ENCODE peak calls at places on chromosomes 5 and 9, in nine cellular contexts. One of them, this sample, is unnamed.

GRCh38 chr5:96483878-96484277 is 50.8 kb upstream of the PCSK1 start:
- DNase-seq in astrocyte of the spinal cord: peak
- DNase-seq in nephron progenitor cell: peak
- DNase-seq in epithelial cell of esophagus: peak
- DNase-seq in NCI-H187: no peak
- DNase-seq in tibial artery: no peak
- DNase-seq in M059J: peak
- DNase-seq in HT-29: peak
- DNase-seq in memory B cell: no peak
- DNase-seq in this sample: peak

GRCh38 chr5:80117446-80117845 is 82.3 kb downstream of the THBS4 start:
- DNase-seq in M059J: peak
- DNase-seq in tibial artery: no peak
- DNase-seq in NCI-H187: no peak
- DNase-seq in nephron progenitor cell: no peak
- DNase-seq in astrocyte of the spinal cord: no peak
- DNase-seq in memory B cell: no peak
- DNase-seq in HT-29: no peak
- DNase-seq in epithelial cell of esophagus: no peak
- DNase-seq in this sample: no peak

GRCh38 chr9:129209580-129209979 is 31.5 kb upstream of the IER5L start:
- DNase-seq in astrocyte of the spinal cord: no peak
- DNase-seq in HT-29: no peak
- DNase-seq in nephron progenitor cell: no peak
- DNase-seq in tibial artery: no peak
- DNase-seq in epithelial cell of esophagus: peak
- DNase-seq in M059J: no peak
- DNase-seq in NCI-H187: no peak
- DNase-seq in memory B cell: no peak
- DNase-seq in this sample: no peak

GRCh38 chr5:93307557-93307956 is 273.5 kb downstream of the NR2F1-AS1 start:
- DNase-seq in memory B cell: no peak
- DNase-seq in epithelial cell of esophagus: peak
- DNase-seq in HT-29: no peak
- DNase-seq in tibial artery: no peak
- DNase-seq in nephron progenitor cell: no peak
- DNase-seq in astrocyte of the spinal cord: no peak
- DNase-seq in M059J: peak
- DNase-seq in NCI-H187: no peak
- DNase-seq in this sample: no peak

GRCh38 chr9:29199975-29200374 is 1626.7 kb upstream of the C9orf72 start:
- DNase-seq in M059J: no peak
- DNase-seq in nephron progenitor cell: no peak
- DNase-seq in memory B cell: no peak
- DNase-seq in astrocyte of the spinal cord: no peak
- DNase-seq in epithelial cell of esophagus: no peak
- DNase-seq in NCI-H187: no peak
- DNase-seq in HT-29: no peak
- DNase-seq in tibial artery: no peak
- DNase-seq in this sample: no peak

GRCh38 chr9:130192600-130192999 is 20.4 kb downstream of the NCS1 start:
- DNase-seq in HT-29: no peak
- DNase-seq in nephron progenitor cell: no peak
- DNase-seq in NCI-H187: no peak
- DNase-seq in memory B cell: no peak
- DNase-seq in tibial artery: no peak
- DNase-seq in astrocyte of the spinal cord: no peak
- DNase-seq in M059J: no peak
- DNase-seq in epithelial cell of esophagus: no peak
- DNase-seq in this sample: no peak

GRCh38 chr5:97074859-97075489 is 67.4 kb downstream of the LIX1 start:
- DNase-seq in HT-29: peak
- DNase-seq in tibial artery: no peak
- DNase-seq in memory B cell: no peak
- DNase-seq in NCI-H187: no peak
- DNase-seq in nephron progenitor cell: no peak
- DNase-seq in M059J: no peak
- DNase-seq in astrocyte of the spinal cord: no peak
- DNase-seq in epithelial cell of esophagus: no peak
- DNase-seq in this sample: no peak

GRCh38 chr9:37784640-37785483 is at the start of gene EXOSC3:
- DNase-seq in M059J: peak
- DNase-seq in memory B cell: peak
- DNase-seq in tibial artery: peak
- DNase-seq in astrocyte of the spinal cord: peak
- DNase-seq in epithelial cell of esophagus: peak
- DNase-seq in NCI-H187: peak
- DNase-seq in HT-29: peak
- DNase-seq in nephron progenitor cell: peak
- DNase-seq in this sample: peak

GRCh38 chr9:4303002-4303401 is 3.1 kb upstream of the GLIS3 start:
- DNase-seq in nephron progenitor cell: no peak
- DNase-seq in astrocyte of the spinal cord: peak
- DNase-seq in NCI-H187: no peak
- DNase-seq in memory B cell: no peak
- DNase-seq in tibial artery: no peak
- DNase-seq in epithelial cell of esophagus: no peak
- DNase-seq in M059J: peak
- DNase-seq in HT-29: no peak
- DNase-seq in this sample: no peak

GRCh38 chr9:93298498-93299417 is 114.8 kb downstream of the WNK2 start:
- DNase-seq in astrocyte of the spinal cord: no peak
- DNase-seq in nephron progenitor cell: no peak
- DNase-seq in tibial artery: no peak
- DNase-seq in NCI-H187: no peak
- DNase-seq in M059J: no peak
- DNase-seq in epithelial cell of esophagus: no peak
- DNase-seq in memory B cell: no peak
- DNase-seq in HT-29: no peak
- DNase-seq in this sample: no peak

GRCh38 chr9:18393340-18394130 is 80.4 kb upstream of the ADAMTSL1 start:
- DNase-seq in epithelial cell of esophagus: peak
- DNase-seq in nephron progenitor cell: no peak
- DNase-seq in HT-29: peak
- DNase-seq in M059J: peak
- DNase-seq in astrocyte of the spinal cord: peak
- DNase-seq in memory B cell: no peak
- DNase-seq in tibial artery: peak
- DNase-seq in NCI-H187: peak
- DNase-seq in this sample: peak

GRCh38 chr9:137989156-137989555 is 111.6 kb downstream of the CACNA1B start:
- DNase-seq in M059J: no peak
- DNase-seq in epithelial cell of esophagus: no peak
- DNase-seq in memory B cell: no peak
- DNase-seq in HT-29: no peak
- DNase-seq in tibial artery: no peak
- DNase-seq in astrocyte of the spinal cord: no peak
- DNase-seq in NCI-H187: no peak
- DNase-seq in nephron progenitor cell: no peak
- DNase-seq in this sample: no peak

GRCh38 chr5:126492939-126493338 is 69.7 kb downstream of the GRAMD2B start:
- DNase-seq in epithelial cell of esophagus: peak
- DNase-seq in astrocyte of the spinal cord: no peak
- DNase-seq in memory B cell: no peak
- DNase-seq in tibial artery: no peak
- DNase-seq in M059J: no peak
- DNase-seq in HT-29: peak
- DNase-seq in nephron progenitor cell: no peak
- DNase-seq in NCI-H187: no peak
- DNase-seq in this sample: peak

GRCh38 chr5:145874765-145875164 is 2.0 kb upstream of the GRXCR2 start:
- DNase-seq in HT-29: no peak
- DNase-seq in NCI-H187: no peak
- DNase-seq in nephron progenitor cell: no peak
- DNase-seq in M059J: no peak
- DNase-seq in epithelial cell of esophagus: no peak
- DNase-seq in memory B cell: no peak
- DNase-seq in astrocyte of the spinal cord: no peak
- DNase-seq in tibial artery: no peak
- DNase-seq in this sample: no peak

GRCh38 chr5:65205016-65205415 is 276.7 kb downstream of the ADAMTS6 start:
- DNase-seq in nephron progenitor cell: no peak
- DNase-seq in astrocyte of the spinal cord: peak
- DNase-seq in epithelial cell of esophagus: no peak
- DNase-seq in tibial artery: no peak
- DNase-seq in NCI-H187: no peak
- DNase-seq in memory B cell: no peak
- DNase-seq in HT-29: no peak
- DNase-seq in M059J: no peak
- DNase-seq in this sample: no peak

GRCh38 chr9:114348906-114349482 is 19.3 kb downstream of the ORM2 start:
- DNase-seq in HT-29: peak
- DNase-seq in nephron progenitor cell: peak
- DNase-seq in tibial artery: peak
- DNase-seq in epithelial cell of esophagus: peak
- DNase-seq in astrocyte of the spinal cord: peak
- DNase-seq in NCI-H187: no peak
- DNase-seq in memory B cell: peak
- DNase-seq in M059J: peak
- DNase-seq in this sample: peak

GRCh38 chr5:68962632-68963484 is 131.0 kb upstream of the SLC30A5 start:
- DNase-seq in epithelial cell of esophagus: peak
- DNase-seq in HT-29: peak
- DNase-seq in memory B cell: no peak
- DNase-seq in tibial artery: peak
- DNase-seq in M059J: peak
- DNase-seq in nephron progenitor cell: peak
- DNase-seq in NCI-H187: peak
- DNase-seq in astrocyte of the spinal cord: peak
- DNase-seq in this sample: peak

GRCh38 chr9:12204512-12204911 is 488.7 kb upstream of the TYRP1 start:
- DNase-seq in epithelial cell of esophagus: no peak
- DNase-seq in nephron progenitor cell: no peak
- DNase-seq in NCI-H187: no peak
- DNase-seq in M059J: no peak
- DNase-seq in memory B cell: no peak
- DNase-seq in tibial artery: no peak
- DNase-seq in astrocyte of the spinal cord: no peak
- DNase-seq in HT-29: no peak
- DNase-seq in this sample: no peak

GRCh38 chr9:134919316-134919715 is 1.6 kb upstream of the FCN1 start:
- DNase-seq in HT-29: no peak
- DNase-seq in memory B cell: no peak
- DNase-seq in tibial artery: peak
- DNase-seq in astrocyte of the spinal cord: no peak
- DNase-seq in nephron progenitor cell: no peak
- DNase-seq in NCI-H187: no peak
- DNase-seq in epithelial cell of esophagus: no peak
- DNase-seq in M059J: no peak
- DNase-seq in this sample: no peak

GRCh38 chr5:172284275-172284971 is 859 bp upstream of the UBTD2 start:
- DNase-seq in HT-29: no peak
- DNase-seq in astrocyte of the spinal cord: no peak
- DNase-seq in M059J: peak
- DNase-seq in memory B cell: no peak
- DNase-seq in epithelial cell of esophagus: no peak
- DNase-seq in nephron progenitor cell: no peak
- DNase-seq in NCI-H187: no peak
- DNase-seq in tibial artery: peak
- DNase-seq in this sample: no peak

GRCh38 chr5:50667079-50667652 is 729 bp downstream of the PARP8 start:
- DNase-seq in M059J: peak
- DNase-seq in nephron progenitor cell: peak
- DNase-seq in tibial artery: peak
- DNase-seq in epithelial cell of esophagus: peak
- DNase-seq in astrocyte of the spinal cord: peak
- DNase-seq in memory B cell: no peak
- DNase-seq in NCI-H187: no peak
- DNase-seq in HT-29: peak
- DNase-seq in this sample: peak

GRCh38 chr5:141951341-141951781 is 6.6 kb downstream of the PCDH12 start:
- DNase-seq in nephron progenitor cell: peak
- DNase-seq in memory B cell: no peak
- DNase-seq in HT-29: peak
- DNase-seq in epithelial cell of esophagus: no peak
- DNase-seq in tibial artery: no peak
- DNase-seq in M059J: no peak
- DNase-seq in NCI-H187: no peak
- DNase-seq in astrocyte of the spinal cord: no peak
- DNase-seq in this sample: no peak

GRCh38 chr5:180253036-180253824 is 38.7 kb downstream of the MAPK9 start:
- DNase-seq in tibial artery: no peak
- DNase-seq in NCI-H187: no peak
- DNase-seq in astrocyte of the spinal cord: no peak
- DNase-seq in HT-29: no peak
- DNase-seq in nephron progenitor cell: no peak
- DNase-seq in epithelial cell of esophagus: no peak
- DNase-seq in memory B cell: no peak
- DNase-seq in M059J: peak
- DNase-seq in this sample: no peak

GRCh38 chr9:27157086-27157485 is 48.1 kb downstream of the TEK start:
- DNase-seq in tibial artery: no peak
- DNase-seq in epithelial cell of esophagus: peak
- DNase-seq in M059J: peak
- DNase-seq in memory B cell: no peak
- DNase-seq in astrocyte of the spinal cord: no peak
- DNase-seq in HT-29: no peak
- DNase-seq in nephron progenitor cell: no peak
- DNase-seq in NCI-H187: no peak
- DNase-seq in this sample: no peak

GRCh38 chr9:91567642-91568274 is 144.1 kb upstream of the NFIL3 start:
- DNase-seq in epithelial cell of esophagus: no peak
- DNase-seq in nephron progenitor cell: no peak
- DNase-seq in tibial artery: no peak
- DNase-seq in HT-29: no peak
- DNase-seq in NCI-H187: no peak
- DNase-seq in astrocyte of the spinal cord: no peak
- DNase-seq in M059J: peak
- DNase-seq in memory B cell: no peak
- DNase-seq in this sample: no peak

GRCh38 chr9:135230386-135230765 is 142.9 kb downstream of the OLFM1 start:
- DNase-seq in memory B cell: no peak
- DNase-seq in epithelial cell of esophagus: no peak
- DNase-seq in nephron progenitor cell: no peak
- DNase-seq in tibial artery: no peak
- DNase-seq in NCI-H187: no peak
- DNase-seq in HT-29: no peak
- DNase-seq in astrocyte of the spinal cord: no peak
- DNase-seq in M059J: no peak
- DNase-seq in this sample: no peak

GRCh38 chr5:66001952-66002351 is 75.6 kb downstream of the ERBIN start:
- DNase-seq in memory B cell: no peak
- DNase-seq in nephron progenitor cell: no peak
- DNase-seq in NCI-H187: no peak
- DNase-seq in M059J: no peak
- DNase-seq in astrocyte of the spinal cord: no peak
- DNase-seq in epithelial cell of esophagus: no peak
- DNase-seq in tibial artery: no peak
- DNase-seq in HT-29: no peak
- DNase-seq in this sample: no peak

GRCh38 chr5:6557807-6558575 is 74.9 kb downstream of the NSUN2 start:
- DNase-seq in NCI-H187: no peak
- DNase-seq in memory B cell: no peak
- DNase-seq in M059J: no peak
- DNase-seq in HT-29: no peak
- DNase-seq in astrocyte of the spinal cord: no peak
- DNase-seq in epithelial cell of esophagus: no peak
- DNase-seq in nephron progenitor cell: no peak
- DNase-seq in tibial artery: no peak
- DNase-seq in this sample: no peak

GRCh38 chr5:138491669-138492551 is 26.6 kb downstream of the EGR1 start:
- DNase-seq in HT-29: peak
- DNase-seq in tibial artery: peak
- DNase-seq in astrocyte of the spinal cord: peak
- DNase-seq in memory B cell: peak
- DNase-seq in M059J: peak
- DNase-seq in NCI-H187: peak
- DNase-seq in nephron progenitor cell: peak
- DNase-seq in epithelial cell of esophagus: peak
- DNase-seq in this sample: peak

GRCh38 chr5:82348749-82349148 is 70.6 kb upstream of the RPS23 start:
- DNase-seq in NCI-H187: no peak
- DNase-seq in nephron progenitor cell: no peak
- DNase-seq in astrocyte of the spinal cord: peak
- DNase-seq in M059J: no peak
- DNase-seq in tibial artery: peak
- DNase-seq in memory B cell: no peak
- DNase-seq in epithelial cell of esophagus: no peak
- DNase-seq in HT-29: no peak
- DNase-seq in this sample: peak

GRCh38 chr5:151550146-151550545 is 41.0 kb downstream of the FAT2 start:
- DNase-seq in astrocyte of the spinal cord: no peak
- DNase-seq in HT-29: no peak
- DNase-seq in epithelial cell of esophagus: peak
- DNase-seq in NCI-H187: no peak
- DNase-seq in tibial artery: no peak
- DNase-seq in memory B cell: no peak
- DNase-seq in nephron progenitor cell: no peak
- DNase-seq in M059J: peak
- DNase-seq in this sample: no peak

This sample was measured in SW480.